ENCODE peak calls at places on chromosomes 2 and 18, in six cellular contexts. One of them, this sample, is unnamed.

GRCh38 chr2:234950730-234951385 is 959 bp upstream of the SH3BP4 start:
- DNase-seq in testis: peak
- DNase-seq in body of pancreas: no peak
- DNase-seq in AG10803: peak
- DNase-seq in CD8-positive, alpha-beta T cell: no peak
- DNase-seq in RCC 7860: no peak
- DNase-seq in this sample: no peak

GRCh38 chr2:196376984-196377877 is 205.9 kb upstream of the STK17B start:
- DNase-seq in RCC 7860: no peak
- DNase-seq in body of pancreas: no peak
- DNase-seq in AG10803: peak
- DNase-seq in CD8-positive, alpha-beta T cell: no peak
- DNase-seq in testis: no peak
- DNase-seq in this sample: no peak

GRCh38 chr18:79952996-79953559 is 1.6 kb upstream of the SLC66A2 start:
- DNase-seq in CD8-positive, alpha-beta T cell: no peak
- DNase-seq in RCC 7860: no peak
- DNase-seq in AG10803: no peak
- DNase-seq in body of pancreas: no peak
- DNase-seq in testis: peak
- DNase-seq in this sample: no peak

GRCh38 chr18:48997985-48998831 is 47.4 kb upstream of the SMAD7 start:
- DNase-seq in CD8-positive, alpha-beta T cell: no peak
- DNase-seq in AG10803: peak
- DNase-seq in testis: no peak
- DNase-seq in body of pancreas: peak
- DNase-seq in RCC 7860: peak
- DNase-seq in this sample: no peak

GRCh38 chr2:238165288-238165921 is 6.6 kb downstream of the ERFE start:
- DNase-seq in RCC 7860: no peak
- DNase-seq in body of pancreas: no peak
- DNase-seq in AG10803: no peak
- DNase-seq in CD8-positive, alpha-beta T cell: no peak
- DNase-seq in testis: no peak
- DNase-seq in this sample: no peak

GRCh38 chr2:172085460-172086159 is at the start of gene DLX1:
- DNase-seq in CD8-positive, alpha-beta T cell: no peak
- DNase-seq in AG10803: no peak
- DNase-seq in RCC 7860: no peak
- DNase-seq in testis: no peak
- DNase-seq in body of pancreas: no peak
- DNase-seq in this sample: peak

GRCh38 chr2:127208313-127208712 is 11.8 kb downstream of the CYP27C1 start:
- DNase-seq in AG10803: peak
- DNase-seq in body of pancreas: no peak
- DNase-seq in testis: no peak
- DNase-seq in CD8-positive, alpha-beta T cell: no peak
- DNase-seq in RCC 7860: no peak
- DNase-seq in this sample: no peak

GRCh38 chr2:157404363-157404762 is 39.5 kb downstream of the CYTIP start:
- DNase-seq in testis: no peak
- DNase-seq in CD8-positive, alpha-beta T cell: peak
- DNase-seq in body of pancreas: peak
- DNase-seq in AG10803: no peak
- DNase-seq in RCC 7860: peak
- DNase-seq in this sample: peak

GRCh38 chr2:165594231-165594934 is 124.9 kb downstream of the CSRNP3 start:
- DNase-seq in RCC 7860: no peak
- DNase-seq in AG10803: no peak
- DNase-seq in testis: no peak
- DNase-seq in CD8-positive, alpha-beta T cell: no peak
- DNase-seq in body of pancreas: no peak
- DNase-seq in this sample: peak

GRCh38 chr2:6580982-6581381 is 284.7 kb downstream of the CMPK2 start:
- DNase-seq in testis: no peak
- DNase-seq in CD8-positive, alpha-beta T cell: no peak
- DNase-seq in RCC 7860: peak
- DNase-seq in AG10803: peak
- DNase-seq in body of pancreas: no peak
- DNase-seq in this sample: no peak

GRCh38 chr2:33130544-33130943 is 183.8 kb downstream of the LTBP1 start:
- DNase-seq in CD8-positive, alpha-beta T cell: no peak
- DNase-seq in RCC 7860: no peak
- DNase-seq in AG10803: no peak
- DNase-seq in testis: no peak
- DNase-seq in body of pancreas: no peak
- DNase-seq in this sample: no peak

GRCh38 chr2:45616663-45617411 is 5.8 kb upstream of the SRBD1 start:
- DNase-seq in CD8-positive, alpha-beta T cell: no peak
- DNase-seq in RCC 7860: no peak
- DNase-seq in testis: no peak
- DNase-seq in body of pancreas: no peak
- DNase-seq in AG10803: peak
- DNase-seq in this sample: no peak

GRCh38 chr2:63594622-63595021 is 5.9 kb downstream of the MDH1 start:
- DNase-seq in AG10803: no peak
- DNase-seq in body of pancreas: no peak
- DNase-seq in testis: no peak
- DNase-seq in RCC 7860: no peak
- DNase-seq in CD8-positive, alpha-beta T cell: no peak
- DNase-seq in this sample: no peak

This sample was measured in B cell.